ENCODE peak calls at places on chromosome 19, in seven cellular contexts. M is H1, T is mesendoderm, J is IMR-90, K is neuronal stem cell, P is H9, U is trophoblast cell. Z is an unnamed sample.

GRCh38 chr19:54470991-54471782 is 1.9 kb downstream of the CDC42EP5 start:
- DNase-seq in J (no peak), T (no peak), K (no peak), P (peak; percentile 45), M (peak; percentile 60), U (peak; percentile 78), Z (peak; percentile 75)

GRCh38 chr19:41882568-41883462 is at the start of gene ARHGEF1:
- DNase-seq in J (no peak), P (no peak), M (peak; percentile 66), U (no peak), T (no peak), K (no peak), Z (peak; percentile 12)

GRCh38 chr19:15048885-15049541 is at the start of gene CASP14:
- DNase-seq in J (no peak), U (no peak), K (no peak), P (no peak), M (no peak), T (no peak), Z (no peak)

GRCh38 chr19:7869910-7870511 is 4.2 kb downstream of the PRR36 start:
- DNase-seq in K (peak; percentile 81), J (peak; percentile 8), T (peak; percentile 82), M (peak; percentile 85), P (peak; percentile 97), U (peak; percentile 67), Z (peak; percentile 63)

GRCh38 chr19:55447421-55448174 is 4.5 kb upstream of the SHISA7 start:
- DNase-seq in T (peak; percentile 62), K (no peak), U (no peak), J (peak; percentile 15), P (no peak), M (no peak), Z (peak; percentile 35)

GRCh38 chr19:54609356-54609791 is 15.9 kb downstream of the LILRA1 start:
- DNase-seq in K (no peak), U (no peak), M (no peak), P (no peak), J (no peak), T (no peak), Z (no peak)

GRCh38 chr19:52679598-52679997 is 41.4 kb upstream of the ZNF83 start:
- DNase-seq in T (no peak), K (no peak), J (no peak), M (no peak), U (no peak), P (no peak), Z (no peak)

GRCh38 chr19:54173951-54174817 is 1.2 kb upstream of the TMC4 start:
- DNase-seq in M (no peak), J (no peak), T (no peak), U (no peak), K (no peak), P (peak; percentile 43), Z (no peak)

GRCh38 chr19:31260171-31260933 is 88.9 kb downstream of the TSHZ3 start:
- DNase-seq in J (no peak), U (no peak), K (no peak), P (no peak), T (no peak), M (no peak), Z (no peak)

GRCh38 chr19:401836-402535 is 7.0 kb downstream of the C2CD4C start:
- DNase-seq in P (peak; percentile 26), M (peak; percentile 46), U (no peak), T (no peak), J (no peak), K (no peak), Z (no peak)

GRCh38 chr19:30898353-30899103 is 450.7 kb downstream of the TSHZ3 start:
- DNase-seq in T (peak; percentile 84), U (no peak), J (no peak), M (no peak), P (peak; percentile 66), K (no peak), Z (no peak)

GRCh38 chr19:55157064-55157908 is at the start of gene TNNI3:
- DNase-seq in J (no peak), T (no peak), U (no peak), K (no peak), M (no peak), P (no peak), Z (no peak)

GRCh38 chr19:17248011-17248776 is 2.5 kb upstream of the NR2F6 start:
- DNase-seq in P (peak; percentile 90), K (no peak), T (peak; percentile 79), J (no peak), M (peak; percentile 79), U (peak; percentile 55), Z (peak; percentile 32)

GRCh38 chr19:6056282-6056741 is 54.0 kb downstream of the RFX2 start:
- DNase-seq in K (no peak), P (no peak), T (no peak), U (no peak), J (no peak), M (no peak), Z (no peak)

GRCh38 chr19:29532097-29532496 is 6.3 kb downstream of the VSTM2B start:
- DNase-seq in P (peak; percentile 34), U (no peak), M (peak; percentile 44), J (no peak), K (no peak), T (peak; percentile 18), Z (no peak)

GRCh38 chr19:42255766-42256750 is 1.1 kb upstream of the ERF start:
- DNase-seq in P (peak; percentile 58), K (peak; percentile 67), M (no peak), T (peak; percentile 87), J (peak; percentile 46), U (peak; percentile 62), Z (peak; percentile 78)

GRCh38 chr19:51712461-51713081 is 11.2 kb downstream of the HAS1 start:
- DNase-seq in T (peak; percentile 88), P (peak; percentile 78), U (peak; percentile 69), J (peak; percentile 35), K (no peak), M (peak; percentile 51), Z (no peak)

DNA sequence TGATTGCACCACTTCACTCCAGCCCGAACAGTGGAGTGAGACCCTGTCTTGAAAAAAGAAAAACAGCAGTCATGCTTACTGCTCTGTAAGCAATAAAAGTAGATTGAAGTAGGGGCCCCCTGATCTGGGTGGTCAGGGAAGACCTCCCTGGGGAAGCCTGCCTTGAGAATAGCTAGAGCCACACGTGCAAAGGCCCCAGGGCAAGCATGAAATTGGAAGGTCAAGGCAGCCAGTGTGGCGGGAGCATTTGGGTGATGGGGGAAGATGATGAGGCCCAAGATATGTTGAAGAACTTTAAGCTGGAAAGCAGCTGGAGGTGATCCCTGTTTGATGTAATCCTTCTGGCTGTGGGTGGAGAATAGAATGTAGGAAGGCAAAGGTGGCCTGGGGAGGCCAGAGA is 104.4 kb downstream of the SIPA1L3 start:
- DNase-seq in K (no peak), T (no peak), M (no peak), P (no peak), J (no peak), U (no peak), Z (no peak)
- H2AK5ac ChIP-seq in K (no peak overlapping the region), T (no peak overlapping the region), M (no peak overlapping the region), P (no peak overlapping the region), J (no peak overlapping the region), U (no peak overlapping the region), Z (peak overlapping the region; percentile 16)

DNA sequence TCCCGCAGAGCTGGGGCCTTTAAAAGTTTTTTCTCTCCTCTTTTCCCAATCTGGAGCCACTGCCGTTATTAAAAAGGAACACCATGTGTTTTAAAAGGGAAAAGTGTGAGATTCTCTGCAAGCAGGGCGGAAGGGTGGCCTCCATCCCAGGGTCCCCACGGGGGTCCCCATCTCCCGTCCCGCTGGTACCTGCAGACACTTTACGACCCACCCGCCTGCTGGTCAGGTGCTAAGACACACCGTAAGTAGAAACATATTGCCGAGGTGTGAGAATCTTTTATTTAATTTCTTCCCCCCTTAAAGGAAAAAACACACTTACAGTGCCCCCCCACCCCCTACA is 1.8 kb downstream of the CRLF1 start:
- DNase-seq in M (no peak), U (no peak), J (no peak), P (no peak), T (no peak), K (no peak), Z (no peak)
- H2AK5ac ChIP-seq in M (no peak overlapping the region), U (no peak overlapping the region), J (no peak overlapping the region), P (no peak overlapping the region), T (no peak overlapping the region), K (peak overlapping the region; percentile 81), Z (no peak overlapping the region)

GRCh38 chr19:46886546-46887239 is 25.9 kb downstream of the ARHGAP35 start:
- DNase-seq in K (no peak), T (no peak), P (no peak), J (peak; percentile 30), M (no peak), U (no peak), Z (no peak)

GRCh38 chr19:46887240-46887782 is 26.5 kb downstream of the ARHGAP35 start:
- DNase-seq in J (no peak), M (no peak), P (no peak), K (no peak), T (no peak), U (no peak), Z (no peak)

GRCh38 chr19:46882034-46882433 is 21.2 kb downstream of the ARHGAP35 start:
- DNase-seq in K (no peak), M (no peak), P (no peak), T (no peak), U (no peak), J (no peak), Z (no peak)

GRCh38 chr19:46881092-46881491 is 20.3 kb downstream of the ARHGAP35 start:
- DNase-seq in M (no peak), T (no peak), P (no peak), J (no peak), K (no peak), U (no peak), Z (no peak)

DNA sequence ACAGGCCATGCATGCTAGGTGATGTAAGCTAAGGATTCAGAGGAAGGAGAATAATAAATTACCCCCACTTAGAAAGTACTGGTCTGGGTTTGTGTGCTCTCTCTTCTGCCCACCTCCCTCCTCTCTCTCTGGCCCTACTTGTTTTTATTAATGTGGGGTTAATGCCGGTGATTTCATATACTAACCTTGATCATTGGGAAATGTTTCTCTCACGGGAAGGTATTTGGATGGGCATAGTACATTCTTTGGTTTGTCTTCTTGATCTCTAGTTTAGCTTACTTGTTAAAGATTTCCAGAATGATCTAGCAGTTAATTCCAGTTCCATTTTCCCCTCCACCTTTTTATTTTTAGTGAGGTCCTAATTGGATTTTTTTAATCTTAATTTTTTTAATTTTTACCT is 24.6 kb downstream of the ARHGAP35 start:
- DNase-seq in T (no peak), K (no peak), P (no peak), M (no peak), J (no peak), U (no peak), Z (no peak)
- H2AK5ac ChIP-seq in T (no peak overlapping the region), K (no peak overlapping the region), P (no peak overlapping the region), M (no peak overlapping the region), J (no peak overlapping the region), U (no peak overlapping the region), Z (no peak overlapping the region)

DNA sequence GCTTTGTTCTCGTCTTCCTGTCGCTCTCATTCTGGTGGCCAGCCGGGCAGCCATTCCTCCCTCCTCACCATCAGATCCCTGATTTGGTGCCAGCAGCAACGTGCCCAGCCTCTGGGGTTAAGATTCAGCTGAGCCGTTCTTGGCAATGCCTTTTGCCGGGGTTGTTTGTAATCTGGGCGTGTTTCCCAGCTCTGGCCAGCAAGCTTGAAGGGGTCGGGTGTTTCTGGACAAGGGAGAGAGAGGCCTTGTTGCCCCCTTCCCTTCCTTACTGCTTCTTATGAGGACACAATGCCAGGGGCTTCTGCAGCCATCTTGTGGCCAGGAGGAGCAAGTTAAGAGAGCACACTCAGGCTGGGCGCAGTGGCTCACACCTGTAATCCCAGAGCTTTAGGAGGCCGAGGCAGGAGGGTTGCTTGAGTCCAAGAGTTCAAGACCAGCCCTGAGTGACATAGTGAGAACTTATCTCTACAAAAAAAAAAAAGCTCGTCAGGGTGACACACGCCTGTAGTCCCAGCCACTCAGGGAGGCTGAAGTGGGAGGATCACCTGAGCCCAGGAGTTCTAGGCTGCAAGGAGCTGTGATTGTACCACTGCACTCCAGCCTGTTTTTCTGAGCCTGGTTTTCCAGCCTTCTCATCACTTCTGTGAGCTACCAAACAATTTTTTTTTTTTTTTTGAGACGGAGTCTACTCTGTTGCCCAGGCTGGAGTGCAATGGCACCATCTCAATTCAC is 10.7 kb upstream of the CRTC1 start:
- DNase-seq in K (no peak), M (no peak), U (no peak), P (peak; percentile 63), T (peak; percentile 72), J (peak; percentile 50), Z (peak; percentile 38)
- H2AK5ac ChIP-seq in K (no peak overlapping the region), M (no peak overlapping the region), U (no peak overlapping the region), P (no peak overlapping the region), T (no peak overlapping the region), J (peak overlapping the region; percentile 4), Z (no peak overlapping the region)